ENCODE peak calls at places on chromosome 15, in four cellular contexts. E is ascending aorta, U is HEK293T, K is RCC 7860. J is an unnamed sample.

GRCh38 chr15:72098076-72098475 is 19.9 kb downstream of the MYO9A start:
- DNase-seq in E (no peak), U (no peak), K (peak; percentile 3), J (no peak)

GRCh38 chr15:51904931-51905330 is 66.6 kb downstream of the LEO1 start:
- DNase-seq in E (no peak), U (no peak), K (no peak), J (no peak)

GRCh38 chr15:31135523-31135922 is 34.0 kb upstream of the TRPM1 start:
- DNase-seq in E (no peak), U (no peak), K (no peak), J (no peak)

GRCh38 chr15:99958426-99959097 is 225.3 kb upstream of the LYSMD4 start:
- DNase-seq in E (no peak), U (no peak), K (no peak), J (no peak)

GRCh38 chr15:37921527-37922385 is 12.7 kb upstream of the TMCO5A start:
- DNase-seq in E (no peak), U (no peak), K (no peak), J (no peak)

GRCh38 chr15:39358441-39359041 is 222.3 kb upstream of the THBS1 start:
- DNase-seq in E (no peak), U (no peak), K (no peak), J (no peak)

GRCh38 chr15:74845208-74845568 is 2.2 kb upstream of the ULK3 start:
- DNase-seq in E (no peak), U (no peak), K (no peak), J (no peak)

GRCh38 chr15:77527164-77527778 is 105.4 kb downstream of the LINGO1 start:
- DNase-seq in E (no peak), U (peak; percentile 59), K (no peak), J (no peak)

GRCh38 chr15:61575597-61575996 is 346.5 kb upstream of the RORA start:
- DNase-seq in E (no peak), U (no peak), K (no peak), J (no peak)

GRCh38 chr15:99441871-99442267 is 123.9 kb upstream of the MEF2A start:
- DNase-seq in E (no peak), U (no peak), K (no peak), J (no peak)

GRCh38 chr15:101188517-101189340 is 63.1 kb downstream of the CHSY1 start:
- DNase-seq in E (no peak), U (no peak), K (peak; percentile 54), J (peak; percentile 76)

GRCh38 chr15:80779658-80780415 is 667 bp downstream of the CEMIP start:
- DNase-seq in E (no peak), U (peak; percentile 45), K (no peak), J (peak; percentile 61)

GRCh38 chr15:101536166-101536874 is 46.8 kb upstream of the PCSK6 start:
- DNase-seq in E (no peak), U (no peak), K (no peak), J (no peak)

GRCh38 chr15:98692213-98692612 is 43.9 kb downstream of the IGF1R start:
- DNase-seq in E (no peak), U (no peak), K (no peak), J (no peak)

GRCh38 chr15:51801391-51801835 is 28.0 kb upstream of the TMOD3 start:
- DNase-seq in E (no peak), U (peak; percentile 25), K (no peak), J (peak; percentile 32)

GRCh38 chr15:95210436-95210981 is 979.1 kb downstream of the MCTP2 start:
- DNase-seq in E (no peak), U (no peak), K (no peak), J (no peak)

GRCh38 chr15:99956022-99956775 is 223.0 kb upstream of the LYSMD4 start:
- DNase-seq in E (no peak), U (no peak), K (no peak), J (no peak)

GRCh38 chr15:77746254-77747174 is 113.8 kb upstream of the LINGO1 start:
- DNase-seq in E (no peak), U (no peak), K (no peak), J (no peak)

GRCh38 chr15:78194568-78194925 is 39.8 kb downstream of the ACSBG1 start:
- DNase-seq in E (no peak), U (no peak), K (no peak), J (no peak)

GRCh38 chr15:60370105-60370803 is 27.5 kb downstream of the ANXA2 start:
- DNase-seq in E (no peak), U (no peak), K (peak; percentile 79), J (peak; percentile 41)

GRCh38 chr15:32649336-32649735 is 7.8 kb downstream of the SCG5 start:
- DNase-seq in E (no peak), U (peak; percentile 23), K (no peak), J (peak; percentile 45)

GRCh38 chr15:94576889-94577533 is 345.6 kb downstream of the MCTP2 start:
- DNase-seq in E (no peak), U (peak; percentile 54), K (no peak), J (no peak)

GRCh38 chr15:39287322-39288195 is 293.3 kb upstream of the THBS1 start:
- DNase-seq in E (no peak), U (no peak), K (peak; percentile 28), J (peak; percentile 65)

GRCh38 chr15:91196768-91197167 is 96.7 kb downstream of the SV2B start:
- DNase-seq in E (no peak), U (no peak), K (no peak), J (no peak)

GRCh38 chr15:98505611-98506031 is 142.7 kb upstream of the IGF1R start:
- DNase-seq in E (no peak), U (no peak), K (no peak), J (no peak)

GRCh38 chr15:41897327-41897726 is 3.5 kb upstream of the SPTBN5 start:
- DNase-seq in E (no peak), U (no peak), K (no peak), J (no peak)

GRCh38 chr15:31347067-31347975 is 20.7 kb downstream of the KLF13 start:
- DNase-seq in E (no peak), U (no peak), K (no peak), J (no peak)

GRCh38 chr15:81196576-81197254 is at the start of gene IL16:
- DNase-seq in E (no peak), U (no peak), K (no peak), J (no peak)

GRCh38 chr15:85879334-85880163 is 84.8 kb upstream of the KLHL25 start:
- DNase-seq in E (no peak), U (no peak), K (peak; percentile 65), J (no peak)

GRCh38 chr15:55823191-55823670 is 80.3 kb upstream of the PRTG start:
- DNase-seq in E (no peak), U (peak; percentile 36), K (no peak), J (peak; percentile 61)

J was measured in HCEC 1CT.